ENCODE peak calls at places on chromosomes 6 and 20, in six cellular contexts. One of them, this sample, is unnamed.

GRCh38 chr6:39787322-39787721 is 4.9 kb upstream of the DAAM2 start:
- DNase-seq in H1: no peak
- DNase-seq in GM12878: no peak
- DNase-seq in HepG2: no peak
- DNase-seq in K562: no peak
- DNase-seq in SK-N-SH: no peak
- DNase-seq in this sample: no peak

GRCh38 chr6:16320533-16321340 is 82.3 kb downstream of the GMPR start:
- DNase-seq in H1: no peak
- DNase-seq in GM12878: no peak
- DNase-seq in HepG2: no peak
- DNase-seq in K562: no peak
- DNase-seq in SK-N-SH: no peak
- DNase-seq in this sample: no peak

GRCh38 chr6:113901482-113901881 is 44.3 kb downstream of the MARCKS start:
- DNase-seq in H1: no peak
- DNase-seq in GM12878: no peak
- DNase-seq in HepG2: no peak
- DNase-seq in K562: no peak
- DNase-seq in SK-N-SH: no peak
- DNase-seq in this sample: no peak

GRCh38 chr6:156262014-156262413 is 515.2 kb upstream of the ARID1B start:
- DNase-seq in H1: no peak
- DNase-seq in GM12878: no peak
- DNase-seq in HepG2: no peak
- DNase-seq in K562: no peak
- DNase-seq in SK-N-SH: peak; percentile 30
- DNase-seq in this sample: no peak

GRCh38 chr6:108699290-108700041 is 138.7 kb downstream of the FOXO3 start:
- DNase-seq in H1: no peak
- DNase-seq in GM12878: no peak
- DNase-seq in HepG2: no peak
- DNase-seq in K562: no peak
- DNase-seq in SK-N-SH: no peak
- DNase-seq in this sample: no peak

GRCh38 chr6:168284187-168284586 is 35.4 kb downstream of the DACT2 start:
- DNase-seq in H1: no peak
- DNase-seq in GM12878: no peak
- DNase-seq in HepG2: no peak
- DNase-seq in K562: no peak
- DNase-seq in SK-N-SH: no peak
- DNase-seq in this sample: no peak

GRCh38 chr6:114170372-114170771 is 172.5 kb downstream of the HS3ST5 start:
- DNase-seq in H1: no peak
- DNase-seq in GM12878: no peak
- DNase-seq in HepG2: peak; percentile 82
- DNase-seq in K562: no peak
- DNase-seq in SK-N-SH: no peak
- DNase-seq in this sample: no peak

GRCh38 chr6:44470106-44470446 is 82.6 kb downstream of the CDC5L start:
- DNase-seq in H1: no peak
- DNase-seq in GM12878: no peak
- DNase-seq in HepG2: no peak
- DNase-seq in K562: no peak
- DNase-seq in SK-N-SH: no peak
- DNase-seq in this sample: no peak

GRCh38 chr20:50381771-50382593 is 128.2 kb upstream of the PTPN1 start:
- DNase-seq in H1: no peak
- DNase-seq in GM12878: peak; percentile 30
- DNase-seq in HepG2: no peak
- DNase-seq in K562: no peak
- DNase-seq in SK-N-SH: no peak
- DNase-seq in this sample: no peak

GRCh38 chr6:123447315-123447937 is 189.3 kb downstream of the TRDN start:
- DNase-seq in H1: no peak
- DNase-seq in GM12878: no peak
- DNase-seq in HepG2: no peak
- DNase-seq in K562: no peak
- DNase-seq in SK-N-SH: no peak
- DNase-seq in this sample: no peak

GRCh38 chr6:91097316-91097878 is 510.5 kb upstream of the MAP3K7 start:
- DNase-seq in H1: no peak
- DNase-seq in GM12878: no peak
- DNase-seq in HepG2: no peak
- DNase-seq in K562: no peak
- DNase-seq in SK-N-SH: no peak
- DNase-seq in this sample: no peak

GRCh38 chr6:136031982-136032381 is 180.5 kb downstream of the PDE7B start:
- DNase-seq in H1: no peak
- DNase-seq in GM12878: no peak
- DNase-seq in HepG2: peak; percentile 15
- DNase-seq in K562: no peak
- DNase-seq in SK-N-SH: peak; percentile 42
- DNase-seq in this sample: no peak

GRCh38 chr6:48994811-48995210 is 468.2 kb downstream of the MMUT start:
- DNase-seq in H1: no peak
- DNase-seq in GM12878: no peak
- DNase-seq in HepG2: no peak
- DNase-seq in K562: no peak
- DNase-seq in SK-N-SH: no peak
- DNase-seq in this sample: no peak

GRCh38 chr6:133623065-133623464 is 265.8 kb upstream of the TCF21 start:
- DNase-seq in H1: no peak
- DNase-seq in GM12878: no peak
- DNase-seq in HepG2: no peak
- DNase-seq in K562: no peak
- DNase-seq in SK-N-SH: no peak
- DNase-seq in this sample: no peak

GRCh38 chr20:25468126-25469075 is 60.9 kb downstream of the GINS1 start:
- DNase-seq in H1: no peak
- DNase-seq in GM12878: no peak
- DNase-seq in HepG2: no peak
- DNase-seq in K562: no peak
- DNase-seq in SK-N-SH: no peak
- DNase-seq in this sample: no peak

GRCh38 chr6:150673720-150674361 is 74.2 kb downstream of the PLEKHG1 start:
- DNase-seq in H1: no peak
- DNase-seq in GM12878: no peak
- DNase-seq in HepG2: no peak
- DNase-seq in K562: no peak
- DNase-seq in SK-N-SH: no peak
- DNase-seq in this sample: no peak

GRCh38 chr6:5653801-5654200 is 352.9 kb downstream of the NRN1 start:
- DNase-seq in H1: no peak
- DNase-seq in GM12878: no peak
- DNase-seq in HepG2: no peak
- DNase-seq in K562: no peak
- DNase-seq in SK-N-SH: no peak
- DNase-seq in this sample: no peak

GRCh38 chr20:52190437-52191131 is 995 bp downstream of the ZFP64 start:
- DNase-seq in H1: no peak
- DNase-seq in GM12878: no peak
- DNase-seq in HepG2: peak; percentile 57
- DNase-seq in K562: peak; percentile 65
- DNase-seq in SK-N-SH: peak; percentile 68
- DNase-seq in this sample: peak; percentile 24

GRCh38 chr6:108736832-108737231 is 111.4 kb upstream of the ARMC2 start:
- DNase-seq in H1: peak; percentile 61
- DNase-seq in GM12878: no peak
- DNase-seq in HepG2: peak; percentile 27
- DNase-seq in K562: peak; percentile 22
- DNase-seq in SK-N-SH: no peak
- DNase-seq in this sample: no peak

GRCh38 chr6:39441986-39442385 is 119.5 kb upstream of the KCNK16 start:
- DNase-seq in H1: no peak
- DNase-seq in GM12878: no peak
- DNase-seq in HepG2: no peak
- DNase-seq in K562: no peak
- DNase-seq in SK-N-SH: no peak
- DNase-seq in this sample: no peak

GRCh38 chr20:50969912-50970311 is 11.3 kb downstream of the MOCS3 start:
- DNase-seq in H1: no peak
- DNase-seq in GM12878: no peak
- DNase-seq in HepG2: no peak
- DNase-seq in K562: no peak
- DNase-seq in SK-N-SH: no peak
- DNase-seq in this sample: no peak

GRCh38 chr20:3420211-3420707 is 12.8 kb upstream of the DNAAF9 start:
- DNase-seq in H1: no peak
- DNase-seq in GM12878: peak; percentile 78
- DNase-seq in HepG2: no peak
- DNase-seq in K562: no peak
- DNase-seq in SK-N-SH: no peak
- DNase-seq in this sample: peak; percentile 93

GRCh38 chr6:70060680-70061079 is 194.3 kb downstream of the COL19A1 start:
- DNase-seq in H1: no peak
- DNase-seq in GM12878: no peak
- DNase-seq in HepG2: no peak
- DNase-seq in K562: no peak
- DNase-seq in SK-N-SH: no peak
- DNase-seq in this sample: no peak

GRCh38 chr6:169958510-169958909 is 207.1 kb downstream of the ERMARD start:
- DNase-seq in H1: no peak
- DNase-seq in GM12878: no peak
- DNase-seq in HepG2: no peak
- DNase-seq in K562: no peak
- DNase-seq in SK-N-SH: no peak
- DNase-seq in this sample: no peak

GRCh38 chr6:127367023-127367375 is 23.6 kb upstream of the ECHDC1 start:
- DNase-seq in H1: no peak
- DNase-seq in GM12878: no peak
- DNase-seq in HepG2: no peak
- DNase-seq in K562: no peak
- DNase-seq in SK-N-SH: no peak
- DNase-seq in this sample: no peak

GRCh38 chr6:3906191-3907019 is 57.2 kb downstream of the FAM50B start:
- DNase-seq in H1: no peak
- DNase-seq in GM12878: no peak
- DNase-seq in HepG2: peak; percentile 94
- DNase-seq in K562: no peak
- DNase-seq in SK-N-SH: no peak
- DNase-seq in this sample: no peak

GRCh38 chr6:43673444-43674063 is 14.0 kb downstream of the MRPS18A start:
- DNase-seq in H1: no peak
- DNase-seq in GM12878: no peak
- DNase-seq in HepG2: no peak
- DNase-seq in K562: no peak
- DNase-seq in SK-N-SH: no peak
- DNase-seq in this sample: no peak

GRCh38 chr6:159089909-159090308 is 45.1 kb upstream of the TAGAP start:
- DNase-seq in H1: no peak
- DNase-seq in GM12878: no peak
- DNase-seq in HepG2: no peak
- DNase-seq in K562: no peak
- DNase-seq in SK-N-SH: no peak
- DNase-seq in this sample: no peak

GRCh38 chr20:62141397-62142251 is 1.6 kb downstream of the PSMA7 start:
- DNase-seq in H1: no peak
- DNase-seq in GM12878: no peak
- DNase-seq in HepG2: peak; percentile 64
- DNase-seq in K562: no peak
- DNase-seq in SK-N-SH: peak; percentile 59
- DNase-seq in this sample: peak; percentile 55

GRCh38 chr20:33005132-33005566 is 916 bp upstream of the SUN5 start:
- DNase-seq in H1: no peak
- DNase-seq in GM12878: no peak
- DNase-seq in HepG2: peak; percentile 72
- DNase-seq in K562: peak; percentile 75
- DNase-seq in SK-N-SH: no peak
- DNase-seq in this sample: peak; percentile 59

GRCh38 chr6:54327631-54328030 is 19.4 kb downstream of the TINAG start:
- DNase-seq in H1: no peak
- DNase-seq in GM12878: no peak
- DNase-seq in HepG2: no peak
- DNase-seq in K562: no peak
- DNase-seq in SK-N-SH: no peak
- DNase-seq in this sample: no peak
- TF ChIP-seq GABPA in H1: no peak
- TF ChIP-seq GABPA in GM12878: no peak
- TF ChIP-seq GABPA in HepG2: no peak
- TF ChIP-seq GABPA in K562: no peak
- TF ChIP-seq GABPA in SK-N-SH: no peak
- TF ChIP-seq GABPA in this sample: no peak

GRCh38 chr20:23149623-23150279 is 63.6 kb upstream of the CD93 start:
- DNase-seq in H1: no peak
- DNase-seq in GM12878: no peak
- DNase-seq in HepG2: no peak
- DNase-seq in K562: no peak
- DNase-seq in SK-N-SH: no peak
- DNase-seq in this sample: no peak
- TF ChIP-seq GABPA in H1: no peak
- TF ChIP-seq GABPA in GM12878: no peak
- TF ChIP-seq GABPA in HepG2: no peak
- TF ChIP-seq GABPA in K562: no peak
- TF ChIP-seq GABPA in SK-N-SH: no peak
- TF ChIP-seq GABPA in this sample: no peak

DNA sequence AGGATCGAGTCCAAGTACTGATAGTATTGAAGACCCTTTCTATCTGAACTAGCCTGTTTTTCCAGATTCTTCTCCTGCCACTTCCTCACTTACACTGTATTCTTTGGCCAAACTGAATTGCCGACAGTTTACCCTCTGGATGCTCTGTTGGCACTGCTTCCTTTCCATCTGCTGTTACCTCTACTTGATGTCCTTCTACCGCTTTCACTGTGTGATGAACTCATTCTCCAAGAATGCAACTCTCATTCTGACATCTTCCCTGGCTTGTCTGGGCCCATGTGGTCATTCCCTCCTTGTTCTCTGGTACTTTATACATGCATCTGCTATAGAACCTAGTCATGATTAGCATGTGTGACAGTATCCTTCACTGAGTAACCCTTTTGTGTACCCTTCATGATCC is 16.3 kb downstream of the RPRD1B start:
- DNase-seq in H1: no peak
- DNase-seq in GM12878: no peak
- DNase-seq in HepG2: peak; percentile 62
- DNase-seq in K562: no peak
- DNase-seq in SK-N-SH: no peak
- DNase-seq in this sample: no peak
- TF ChIP-seq GABPA in H1: no peak
- TF ChIP-seq GABPA in GM12878: no peak
- TF ChIP-seq GABPA in HepG2: no peak
- TF ChIP-seq GABPA in K562: no peak
- TF ChIP-seq GABPA in SK-N-SH: no peak
- TF ChIP-seq GABPA in this sample: no peak

DNA sequence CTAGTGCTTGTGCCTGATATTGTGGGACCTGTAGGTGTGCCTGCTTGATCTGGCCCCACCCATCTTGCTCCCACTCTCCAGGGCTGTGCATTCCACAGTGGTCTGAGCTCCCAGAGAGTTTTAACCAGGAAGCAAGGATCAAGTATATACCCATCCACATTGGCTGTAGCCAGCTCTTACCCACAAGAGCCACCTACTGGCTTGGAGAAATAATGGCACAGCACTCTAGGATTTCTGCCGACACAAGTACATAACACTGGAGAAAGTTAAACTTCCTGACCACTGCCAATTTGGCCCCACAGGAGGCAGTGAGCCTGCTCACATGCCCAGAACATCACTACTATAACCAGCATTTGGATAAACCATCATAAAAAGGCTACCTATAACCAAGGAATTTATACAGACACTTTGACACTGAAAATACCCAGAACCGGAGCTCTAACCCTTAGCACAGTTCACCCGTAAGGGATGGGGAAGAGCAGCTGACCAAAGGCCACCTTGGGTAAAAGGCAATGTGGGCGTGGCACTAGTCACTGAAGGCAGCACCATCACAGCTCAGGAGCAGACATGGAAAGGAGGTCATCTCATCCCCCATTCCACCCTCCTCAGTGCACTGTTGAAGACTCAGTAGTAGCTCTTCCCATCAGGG is 440.4 kb downstream of the BTBD3 start:
- DNase-seq in H1: no peak
- DNase-seq in GM12878: no peak
- DNase-seq in HepG2: no peak
- DNase-seq in K562: no peak
- DNase-seq in SK-N-SH: no peak
- DNase-seq in this sample: no peak
- TF ChIP-seq GABPA in H1: no peak
- TF ChIP-seq GABPA in GM12878: no peak
- TF ChIP-seq GABPA in HepG2: no peak
- TF ChIP-seq GABPA in K562: no peak
- TF ChIP-seq GABPA in SK-N-SH: no peak
- TF ChIP-seq GABPA in this sample: no peak

This sample was measured in HL-60.